ENCODE peak calls at places on chromosomes 7 and 10, in four cellular contexts. One of them, this sample, is unnamed.

GRCh38 chr7:52017802-52018679 is 701.4 kb upstream of the COBL start:
- DNase-seq in GM12878: no peak
- DNase-seq in K562: peak
- DNase-seq in HepG2: peak
- DNase-seq in this sample: peak

GRCh38 chr10:90136731-90137316 is 435.4 kb downstream of the KIF20B start:
- DNase-seq in GM12878: no peak
- DNase-seq in K562: peak
- DNase-seq in HepG2: no peak
- DNase-seq in this sample: no peak

GRCh38 chr7:42449431-42449830 is 212.4 kb upstream of the GLI3 start:
- DNase-seq in GM12878: no peak
- DNase-seq in K562: no peak
- DNase-seq in HepG2: no peak
- DNase-seq in this sample: no peak

GRCh38 chr7:141593134-141593533 is 41.9 kb downstream of the AGK start:
- DNase-seq in GM12878: no peak
- DNase-seq in K562: peak
- DNase-seq in HepG2: no peak
- DNase-seq in this sample: no peak

GRCh38 chr10:34464000-34464399 is 351.1 kb downstream of the PARD3 start:
- DNase-seq in GM12878: no peak
- DNase-seq in K562: no peak
- DNase-seq in HepG2: no peak
- DNase-seq in this sample: no peak

GRCh38 chr10:97291357-97292096 is 910 bp downstream of the ARHGAP19 start:
- DNase-seq in GM12878: no peak
- DNase-seq in K562: peak
- DNase-seq in HepG2: no peak
- DNase-seq in this sample: no peak

GRCh38 chr10:15344876-15345285 is 26.2 kb downstream of the FAM171A1 start:
- DNase-seq in GM12878: no peak
- DNase-seq in K562: peak
- DNase-seq in HepG2: peak
- DNase-seq in this sample: no peak

GRCh38 chr7:23021581-23021980 is 7.7 kb upstream of the HYCC1 start:
- DNase-seq in GM12878: no peak
- DNase-seq in K562: no peak
- DNase-seq in HepG2: no peak
- DNase-seq in this sample: no peak

GRCh38 chr7:31940167-31940566 is 130.0 kb downstream of the PDE1C start:
- DNase-seq in GM12878: no peak
- DNase-seq in K562: no peak
- DNase-seq in HepG2: no peak
- DNase-seq in this sample: no peak

GRCh38 chr10:17115683-17116082 is 13.9 kb downstream of the CUBN start:
- DNase-seq in GM12878: no peak
- DNase-seq in K562: peak
- DNase-seq in HepG2: no peak
- DNase-seq in this sample: no peak

GRCh38 chr10:104274762-104275721 is 6.1 kb downstream of the GSTO2 start:
- DNase-seq in GM12878: no peak
- DNase-seq in K562: peak
- DNase-seq in HepG2: no peak
- DNase-seq in this sample: peak

GRCh38 chr10:10438335-10439123 is 579.1 kb upstream of the CELF2 start:
- DNase-seq in GM12878: no peak
- DNase-seq in K562: no peak
- DNase-seq in HepG2: no peak
- DNase-seq in this sample: no peak

GRCh38 chr10:105577865-105578607 is 936.9 kb downstream of the SORCS3 start:
- DNase-seq in GM12878: no peak
- DNase-seq in K562: no peak
- DNase-seq in HepG2: no peak
- DNase-seq in this sample: no peak

GRCh38 chr10:18359839-18360238 is 219.6 kb downstream of the CACNB2 start:
- DNase-seq in GM12878: no peak
- DNase-seq in K562: no peak
- DNase-seq in HepG2: no peak
- DNase-seq in this sample: no peak

GRCh38 chr7:36784991-36785940 is 61.0 kb upstream of the AOAH start:
- DNase-seq in GM12878: peak
- DNase-seq in K562: no peak
- DNase-seq in HepG2: no peak
- DNase-seq in this sample: no peak

GRCh38 chr7:50712527-50713356 is 70.0 kb downstream of the GRB10 start:
- DNase-seq in GM12878: no peak
- DNase-seq in K562: no peak
- DNase-seq in HepG2: no peak
- DNase-seq in this sample: no peak

GRCh38 chr10:19756919-19757318 is 59.3 kb upstream of the PLXDC2 start:
- DNase-seq in GM12878: no peak
- DNase-seq in K562: no peak
- DNase-seq in HepG2: no peak
- DNase-seq in this sample: no peak
- TF ChIP-seq TARDBP in GM12878: no peak
- TF ChIP-seq TARDBP in K562: no peak
- TF ChIP-seq TARDBP in HepG2: no peak
- TF ChIP-seq TARDBP in this sample: no peak

GRCh38 chr7:38025815-38026214 is 105.4 kb downstream of the EPDR1 start:
- DNase-seq in GM12878: no peak
- DNase-seq in K562: no peak
- DNase-seq in HepG2: no peak
- DNase-seq in this sample: no peak

GRCh38 chr7:38017320-38017719 is 96.9 kb downstream of the EPDR1 start:
- DNase-seq in GM12878: no peak
- DNase-seq in K562: no peak
- DNase-seq in HepG2: no peak
- DNase-seq in this sample: no peak

GRCh38 chr7:38016567-38016966 is 96.1 kb downstream of the EPDR1 start:
- DNase-seq in GM12878: no peak
- DNase-seq in K562: no peak
- DNase-seq in HepG2: no peak
- DNase-seq in this sample: no peak

GRCh38 chr7:38021892-38022291 is 101.5 kb downstream of the EPDR1 start:
- DNase-seq in GM12878: no peak
- DNase-seq in K562: no peak
- DNase-seq in HepG2: no peak
- DNase-seq in this sample: no peak

DNA sequence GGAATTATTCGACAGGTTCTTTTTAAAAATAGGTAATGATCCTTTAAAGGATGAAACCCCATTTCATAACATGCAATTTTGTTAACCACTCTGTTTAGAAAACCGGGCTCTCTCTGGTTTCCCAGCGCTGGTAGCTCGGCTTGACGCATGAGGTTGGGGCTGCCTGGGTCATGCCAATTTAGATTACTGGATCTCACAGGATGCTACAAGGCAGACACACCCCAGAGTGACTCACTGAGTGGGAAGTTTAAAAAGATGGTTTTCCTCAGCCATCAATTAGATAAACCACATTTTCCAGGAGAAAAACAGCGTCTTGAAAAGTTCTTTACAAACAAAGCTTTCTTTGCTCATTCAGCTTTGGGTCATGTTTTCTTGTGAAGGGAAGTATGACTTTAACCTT is 99.7 kb downstream of the EPDR1 start:
- DNase-seq in GM12878: no peak
- DNase-seq in K562: peak
- DNase-seq in HepG2: no peak
- DNase-seq in this sample: no peak
- TF ChIP-seq FOXK2 in GM12878: no peak
- TF ChIP-seq FOXK2 in K562: no peak
- TF ChIP-seq FOXK2 in HepG2: no peak
- TF ChIP-seq FOXK2 in this sample: no peak

GRCh38 chr7:6833636-6834035 is 7.6 kb upstream of the CCZ1B start:
- DNase-seq in GM12878: no peak
- DNase-seq in K562: no peak
- DNase-seq in HepG2: no peak
- DNase-seq in this sample: no peak

GRCh38 chr7:6831018-6831725 is 5.1 kb upstream of the CCZ1B start:
- DNase-seq in GM12878: no peak
- DNase-seq in K562: no peak
- DNase-seq in HepG2: peak
- DNase-seq in this sample: no peak
- TF ChIP-seq SP1 in GM12878: no peak
- TF ChIP-seq SP1 in K562: no peak
- TF ChIP-seq SP1 in HepG2: no peak
- TF ChIP-seq SP1 in this sample: no peak

DNA sequence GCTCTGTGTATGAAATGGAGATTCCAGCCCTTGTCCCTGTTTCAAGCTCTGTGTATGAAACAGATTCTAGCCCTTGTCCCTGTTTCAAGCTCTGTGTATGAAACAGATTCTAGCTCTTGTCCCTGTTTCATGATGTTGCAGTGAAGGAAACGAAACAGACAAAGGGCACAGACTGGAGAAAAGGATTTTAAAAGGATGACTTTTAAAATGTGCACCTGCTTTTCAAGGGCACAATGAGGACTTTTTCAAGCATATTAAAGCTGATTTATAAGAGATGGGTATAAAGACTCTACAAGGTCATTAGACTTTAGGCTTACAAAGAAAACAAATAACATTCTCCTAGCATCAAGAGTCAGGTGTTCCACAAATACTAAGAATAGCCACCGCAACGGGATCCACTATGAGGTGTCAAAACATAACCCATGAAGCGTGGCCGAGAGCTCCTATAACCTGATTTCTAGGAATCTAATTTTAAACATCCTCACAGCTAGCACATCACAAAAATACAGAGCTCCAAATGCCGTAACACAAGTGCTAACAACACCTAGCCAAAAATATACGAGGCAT is 29.0 kb downstream of the DIP2C start:
- DNase-seq in GM12878: no peak
- DNase-seq in K562: no peak
- DNase-seq in HepG2: no peak
- DNase-seq in this sample: no peak
- TF ChIP-seq TARDBP in GM12878: no peak
- TF ChIP-seq TARDBP in K562: no peak
- TF ChIP-seq TARDBP in HepG2: no peak
- TF ChIP-seq TARDBP in this sample: no peak

GRCh38 chr7:85023066-85023687 is 163.7 kb downstream of the SEMA3D start:
- DNase-seq in GM12878: no peak
- DNase-seq in K562: peak
- DNase-seq in HepG2: peak
- DNase-seq in this sample: no peak
- TF ChIP-seq FOXK2 in GM12878: no peak
- TF ChIP-seq FOXK2 in K562: no peak
- TF ChIP-seq FOXK2 in HepG2: no peak
- TF ChIP-seq FOXK2 in this sample: no peak

DNA sequence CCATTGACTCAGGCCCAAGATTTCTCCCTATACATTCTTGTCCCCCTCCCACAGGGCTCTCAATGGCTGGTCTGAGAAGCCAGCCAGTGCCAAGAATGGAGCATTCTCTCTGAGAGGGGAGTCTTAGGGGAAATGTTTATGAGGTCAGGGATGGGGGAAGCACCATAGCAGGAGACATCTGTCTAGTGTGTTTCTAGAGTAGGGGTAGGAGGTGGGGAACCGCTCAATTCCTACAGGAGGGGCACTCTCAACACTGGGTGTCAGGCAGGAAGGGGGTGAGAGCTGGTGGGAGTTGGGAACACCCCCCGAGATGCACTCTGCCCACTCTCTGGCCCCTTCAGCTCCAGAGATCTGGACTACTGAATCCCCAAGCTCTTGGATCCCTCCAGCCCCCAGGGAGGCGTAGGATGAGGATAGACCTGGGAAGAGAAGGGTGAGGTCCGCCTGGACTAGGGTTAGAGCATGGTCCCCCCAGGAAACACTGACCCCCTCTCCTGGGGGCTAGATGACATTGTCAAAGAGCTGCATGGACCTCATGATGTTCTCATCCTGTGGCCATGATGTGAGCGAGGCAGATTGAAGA is 8.7 kb upstream of the OGA start:
- DNase-seq in GM12878: no peak
- DNase-seq in K562: no peak
- DNase-seq in HepG2: no peak
- DNase-seq in this sample: no peak
- TF ChIP-seq SP1 in GM12878: no peak
- TF ChIP-seq SP1 in K562: no peak
- TF ChIP-seq SP1 in HepG2: no peak
- TF ChIP-seq SP1 in this sample: no peak

GRCh38 chr10:95116869-95117269 is 47.6 kb upstream of the CYP2C8 start:
- DNase-seq in GM12878: no peak
- DNase-seq in K562: no peak
- DNase-seq in HepG2: peak
- DNase-seq in this sample: no peak

GRCh38 chr10:95125582-95125981 is 56.3 kb upstream of the CYP2C8 start:
- DNase-seq in GM12878: no peak
- DNase-seq in K562: no peak
- DNase-seq in HepG2: no peak
- DNase-seq in this sample: no peak

GRCh38 chr10:95121904-95122303 is 52.6 kb upstream of the CYP2C8 start:
- DNase-seq in GM12878: no peak
- DNase-seq in K562: no peak
- DNase-seq in HepG2: peak
- DNase-seq in this sample: no peak
- TF ChIP-seq TARDBP in GM12878: no peak
- TF ChIP-seq TARDBP in K562: no peak
- TF ChIP-seq TARDBP in HepG2: no peak
- TF ChIP-seq TARDBP in this sample: no peak

DNA sequence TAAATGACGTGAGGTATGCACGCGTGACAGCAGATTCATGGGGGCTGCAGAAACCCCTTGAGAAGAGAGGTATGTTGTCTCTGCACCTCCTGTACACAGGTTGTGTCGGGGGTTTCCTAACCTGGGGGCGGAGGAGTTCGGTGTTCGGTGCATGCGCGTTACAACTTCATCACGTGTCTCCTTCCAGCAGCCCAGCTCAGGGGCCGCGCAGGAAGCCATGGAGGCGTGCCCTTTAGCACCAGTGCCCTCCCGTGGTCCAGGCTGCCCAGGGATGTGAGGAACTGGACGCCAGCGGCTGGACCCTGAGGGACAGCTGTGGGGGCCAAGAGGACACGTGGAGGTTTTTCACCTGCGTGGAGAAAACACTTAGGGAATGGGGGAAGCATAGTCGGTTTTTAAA is 186.4 kb downstream of the EBF3 start:
- DNase-seq in GM12878: no peak
- DNase-seq in K562: no peak
- DNase-seq in HepG2: no peak
- DNase-seq in this sample: no peak
- TF ChIP-seq FOXK2 in GM12878: no peak
- TF ChIP-seq FOXK2 in K562: no peak
- TF ChIP-seq FOXK2 in HepG2: no peak
- TF ChIP-seq FOXK2 in this sample: no peak